ENCODE peak calls at places on chromosomes 3 and 15, in five cellular contexts. One of them, this sample, is unnamed.

GRCh38 chr3:112304611-112305010 is 10.6 kb upstream of the SLC9C1 start:
- DNase-seq in NB4: no peak
- DNase-seq in tibial nerve: no peak
- DNase-seq in heart left ventricle: no peak
- DNase-seq in thyroid gland: no peak
- DNase-seq in this sample: peak

GRCh38 chr3:18786924-18787323 is 361.4 kb upstream of the KCNH8 start:
- DNase-seq in tibial nerve: no peak
- DNase-seq in NB4: no peak
- DNase-seq in thyroid gland: no peak
- DNase-seq in heart left ventricle: no peak
- DNase-seq in this sample: no peak

GRCh38 chr15:32706704-32707103 is 11.1 kb upstream of the GREM1 start:
- DNase-seq in NB4: no peak
- DNase-seq in heart left ventricle: no peak
- DNase-seq in tibial nerve: no peak
- DNase-seq in thyroid gland: no peak
- DNase-seq in this sample: no peak

GRCh38 chr15:69290346-69291164 is 8.2 kb upstream of the PAQR5 start:
- DNase-seq in heart left ventricle: peak
- DNase-seq in tibial nerve: peak
- DNase-seq in NB4: no peak
- DNase-seq in thyroid gland: no peak
- DNase-seq in this sample: no peak

GRCh38 chr15:39427705-39428104 is 153.2 kb upstream of the THBS1 start:
- DNase-seq in heart left ventricle: peak
- DNase-seq in thyroid gland: no peak
- DNase-seq in NB4: peak
- DNase-seq in tibial nerve: no peak
- DNase-seq in this sample: peak

GRCh38 chr3:111715911-111716523 is 120.9 kb upstream of the ZBED2 start:
- DNase-seq in thyroid gland: peak
- DNase-seq in tibial nerve: peak
- DNase-seq in NB4: peak
- DNase-seq in heart left ventricle: peak
- DNase-seq in this sample: peak

GRCh38 chr15:76185716-76186115 is 125.6 kb downstream of the ETFA start:
- DNase-seq in tibial nerve: no peak
- DNase-seq in heart left ventricle: no peak
- DNase-seq in thyroid gland: peak
- DNase-seq in NB4: peak
- DNase-seq in this sample: peak

GRCh38 chr3:160210799-160211221 is 14.4 kb upstream of the C3orf80 start:
- DNase-seq in heart left ventricle: no peak
- DNase-seq in tibial nerve: no peak
- DNase-seq in thyroid gland: no peak
- DNase-seq in NB4: peak
- DNase-seq in this sample: peak

GRCh38 chr3:119911748-119912147 is 129.8 kb downstream of the NR1I2 start:
- DNase-seq in NB4: no peak
- DNase-seq in tibial nerve: no peak
- DNase-seq in heart left ventricle: no peak
- DNase-seq in thyroid gland: no peak
- DNase-seq in this sample: no peak

GRCh38 chr3:151156618-151157216 is 46.3 kb downstream of the GPR171 start:
- DNase-seq in NB4: peak
- DNase-seq in thyroid gland: no peak
- DNase-seq in tibial nerve: peak
- DNase-seq in heart left ventricle: no peak
- DNase-seq in this sample: peak

GRCh38 chr3:86221601-86222000 is 769.3 kb downstream of the VGLL3 start:
- DNase-seq in tibial nerve: no peak
- DNase-seq in NB4: no peak
- DNase-seq in thyroid gland: no peak
- DNase-seq in heart left ventricle: no peak
- DNase-seq in this sample: no peak

GRCh38 chr3:126541628-126542339 is 16.9 kb downstream of the C3orf22 start:
- DNase-seq in tibial nerve: no peak
- DNase-seq in heart left ventricle: no peak
- DNase-seq in NB4: no peak
- DNase-seq in thyroid gland: no peak
- DNase-seq in this sample: no peak

GRCh38 chr3:157368171-157368570 is 68.5 kb upstream of the PTX3 start:
- DNase-seq in thyroid gland: no peak
- DNase-seq in tibial nerve: no peak
- DNase-seq in NB4: no peak
- DNase-seq in heart left ventricle: no peak
- DNase-seq in this sample: no peak

GRCh38 chr3:140766465-140766864 is 88.6 kb downstream of the TRIM42 start:
- DNase-seq in heart left ventricle: no peak
- DNase-seq in NB4: no peak
- DNase-seq in thyroid gland: no peak
- DNase-seq in tibial nerve: no peak
- DNase-seq in this sample: no peak

GRCh38 chr15:80967451-80967850 is 22.2 kb downstream of the MESD start:
- DNase-seq in tibial nerve: no peak
- DNase-seq in NB4: no peak
- DNase-seq in heart left ventricle: no peak
- DNase-seq in thyroid gland: peak
- DNase-seq in this sample: no peak

GRCh38 chr3:163347944-163348343 is 1730.4 kb downstream of the SI start:
- DNase-seq in tibial nerve: no peak
- DNase-seq in heart left ventricle: no peak
- DNase-seq in NB4: no peak
- DNase-seq in thyroid gland: no peak
- DNase-seq in this sample: no peak

GRCh38 chr3:107216711-107217110 is 160.5 kb upstream of the CCDC54 start:
- DNase-seq in heart left ventricle: peak
- DNase-seq in thyroid gland: no peak
- DNase-seq in NB4: no peak
- DNase-seq in tibial nerve: peak
- DNase-seq in this sample: no peak

GRCh38 chr15:49044761-49045571 is 1.3 kb downstream of the SECISBP2L start:
- DNase-seq in tibial nerve: no peak
- DNase-seq in thyroid gland: no peak
- DNase-seq in heart left ventricle: no peak
- DNase-seq in NB4: peak
- DNase-seq in this sample: peak

GRCh38 chr15:43370975-43371974 is at the start of the genes TUBGCP4 and ZSCAN29:
- DNase-seq in thyroid gland: peak
- DNase-seq in tibial nerve: peak
- DNase-seq in heart left ventricle: peak
- DNase-seq in NB4: peak
- DNase-seq in this sample: peak
- TF ChIP-seq POLR2A in thyroid gland: peak
- TF ChIP-seq POLR2A in tibial nerve: no peak
- TF ChIP-seq POLR2A in heart left ventricle: no peak
- TF ChIP-seq POLR2A in NB4: peak
- TF ChIP-seq POLR2A in this sample: peak

GRCh38 chr3:125061646-125062045 is 5.8 kb upstream of the HEG1 start:
- DNase-seq in tibial nerve: no peak
- DNase-seq in heart left ventricle: no peak
- DNase-seq in NB4: no peak
- DNase-seq in thyroid gland: no peak
- DNase-seq in this sample: no peak
- TF ChIP-seq POLR2A in tibial nerve: no peak
- TF ChIP-seq POLR2A in heart left ventricle: no peak
- TF ChIP-seq POLR2A in NB4: no peak
- TF ChIP-seq POLR2A in thyroid gland: no peak
- TF ChIP-seq POLR2A in this sample: no peak

GRCh38 chr3:63862804-63863149 is 828 bp downstream of the THOC7 start:
- DNase-seq in thyroid gland: no peak
- DNase-seq in tibial nerve: no peak
- DNase-seq in heart left ventricle: no peak
- DNase-seq in NB4: peak
- DNase-seq in this sample: peak

GRCh38 chr3:63864008-63864871 is 573 bp downstream of the ATXN7 start:
- DNase-seq in thyroid gland: peak
- DNase-seq in tibial nerve: peak
- DNase-seq in heart left ventricle: peak
- DNase-seq in NB4: peak
- DNase-seq in this sample: peak

GRCh38 chr3:63867225-63867624 is 3.6 kb downstream of the ATXN7 start:
- DNase-seq in thyroid gland: no peak
- DNase-seq in heart left ventricle: no peak
- DNase-seq in tibial nerve: no peak
- DNase-seq in NB4: no peak
- DNase-seq in this sample: no peak

GRCh38 chr3:63861306-63861705 is 2.3 kb downstream of the THOC7 start:
- DNase-seq in tibial nerve: no peak
- DNase-seq in heart left ventricle: no peak
- DNase-seq in thyroid gland: no peak
- DNase-seq in NB4: no peak
- DNase-seq in this sample: no peak

DNA sequence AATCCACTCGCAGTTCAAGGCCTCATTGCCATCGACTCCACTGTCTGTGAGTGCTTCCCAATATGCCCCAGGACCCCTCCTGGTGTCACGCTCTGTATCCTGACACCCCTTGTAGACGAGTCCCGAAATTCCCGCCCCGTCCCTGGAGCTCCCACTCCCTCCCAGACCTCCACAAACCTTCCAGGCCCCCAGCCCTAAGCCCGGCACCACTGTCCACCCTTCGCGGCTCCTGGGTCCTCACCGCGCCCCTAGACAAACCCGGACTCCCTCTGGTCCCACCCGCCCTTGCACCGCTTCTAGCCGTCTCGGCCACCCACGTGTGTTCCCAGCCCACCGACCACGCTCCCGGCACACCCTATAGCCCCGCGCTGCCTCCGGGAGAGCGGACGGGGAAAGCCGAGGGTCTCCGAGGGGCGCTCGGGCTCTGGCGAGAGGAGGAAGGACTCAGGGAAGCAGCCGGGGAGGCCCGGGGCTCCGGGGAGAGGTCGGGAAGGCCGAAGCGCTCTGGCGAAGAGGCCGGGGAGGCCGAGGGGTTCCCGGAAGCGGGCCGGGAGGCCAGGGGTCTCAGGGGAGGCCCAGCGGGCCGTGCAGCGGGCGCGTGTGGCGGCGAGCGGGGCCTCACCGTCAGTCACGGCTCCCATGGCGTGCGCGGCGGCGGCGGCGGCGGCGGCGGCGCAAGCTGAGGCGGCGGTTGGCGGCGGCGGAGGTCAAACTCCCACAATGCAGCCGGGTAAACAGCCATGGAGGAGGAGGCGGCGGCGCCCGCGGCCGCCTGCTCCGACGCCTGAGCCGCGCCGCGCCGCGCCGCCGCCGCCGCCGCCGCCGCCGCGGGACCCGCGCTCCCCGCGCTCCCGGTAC is at the start of the genes ATXN7 and THOC7:
- DNase-seq in thyroid gland: peak
- DNase-seq in heart left ventricle: peak
- DNase-seq in tibial nerve: peak
- DNase-seq in NB4: peak
- DNase-seq in this sample: peak
- TF ChIP-seq POLR2A in thyroid gland: peak
- TF ChIP-seq POLR2A in heart left ventricle: no peak
- TF ChIP-seq POLR2A in tibial nerve: no peak
- TF ChIP-seq POLR2A in NB4: peak
- TF ChIP-seq POLR2A in this sample: peak

GRCh38 chr15:74463634-74464033 is 2.7 kb upstream of the UBL7 start:
- DNase-seq in tibial nerve: no peak
- DNase-seq in heart left ventricle: no peak
- DNase-seq in thyroid gland: no peak
- DNase-seq in NB4: no peak
- DNase-seq in this sample: no peak
- TF ChIP-seq POLR2A in tibial nerve: no peak
- TF ChIP-seq POLR2A in heart left ventricle: no peak
- TF ChIP-seq POLR2A in thyroid gland: no peak
- TF ChIP-seq POLR2A in NB4: no peak
- TF ChIP-seq POLR2A in this sample: no peak